ENCODE peak calls at places on chromosomes 16 and 17, in ten cellular contexts. F is endothelial cell, X is fibroblast of pulmonary artery, N is A549, S is suprapubic skin, Z is neural progenitor cell, Y is omental fat pad, W is heart right ventricle, G is BJ, C is fibroblast of the aortic adventitia. U is an unnamed sample.

GRCh38 chr17:3003401-3004149 is 59.8 kb downstream of the OR1D5 start:
- DNase-seq in W (peak; percentile 43), G (no peak), F (no peak), Y (no peak), X (no peak), S (no peak), N (no peak), C (no peak), Z (no peak), U (no peak)

GRCh38 chr16:17532338-17532995 is 61.7 kb upstream of the XYLT1 start:
- DNase-seq in N (no peak), G (no peak), W (no peak), Y (no peak), S (no peak), Z (no peak), F (no peak), X (no peak), C (no peak), U (no peak)

GRCh38 chr17:29918922-29919856 is 10.8 kb downstream of the SSH2 start:
- DNase-seq in F (no peak), N (no peak), W (no peak), S (no peak), G (no peak), Y (no peak), X (peak; percentile 55), Z (no peak), C (peak; percentile 51), U (no peak)

GRCh38 chr16:55710466-55710865 is 54.7 kb downstream of the SLC6A2 start:
- DNase-seq in F (peak; percentile 27), G (no peak), C (peak; percentile 1), S (no peak), N (no peak), Z (peak; percentile 64), Y (no peak), X (peak; percentile 18), W (no peak), U (peak; percentile 11)

GRCh38 chr17:48051706-48052486 is 3.7 kb downstream of the NFE2L1 start:
- DNase-seq in Z (peak; percentile 28), X (peak; percentile 99), F (no peak), N (no peak), Y (no peak), W (peak; percentile 55), S (no peak), G (peak; percentile 60), C (peak; percentile 99), U (no peak)

GRCh38 chr16:745739-746138 is 4.9 kb upstream of the CIAO3 start:
- DNase-seq in F (peak; percentile 62), S (no peak), C (no peak), G (no peak), Y (no peak), W (no peak), N (peak; percentile 63), X (no peak), Z (peak; percentile 86), U (peak; percentile 74)

GRCh38 chr17:65328567-65328966 is 191.4 kb downstream of the RGS9 start:
- DNase-seq in G (no peak), W (no peak), X (no peak), Y (no peak), S (no peak), C (no peak), F (no peak), Z (no peak), N (no peak), U (no peak)

GRCh38 chr17:75843577-75844529 is at the start of gene UNC13D:
- DNase-seq in S (peak; percentile 82), W (no peak), C (no peak), F (no peak), Y (no peak), G (no peak), X (no peak), N (no peak), Z (no peak), U (peak; percentile 36)

GRCh38 chr17:43517161-43517560 is 29.0 kb downstream of the ETV4 start:
- DNase-seq in G (no peak), X (peak; percentile 27), N (no peak), W (no peak), Y (no peak), F (no peak), C (no peak), S (no peak), Z (no peak), U (no peak)

GRCh38 chr17:68777243-68777855 is 176.2 kb upstream of the FAM20A start:
- DNase-seq in Y (no peak), S (no peak), X (peak; percentile 90), C (peak; percentile 91), G (peak; percentile 27), N (peak; percentile 44), Z (peak; percentile 65), F (peak; percentile 73), W (peak; percentile 17), U (peak; percentile 59)

GRCh38 chr16:28524544-28525179 is 14.1 kb downstream of the NUPR1 start:
- DNase-seq in G (no peak), X (no peak), W (no peak), C (no peak), Z (no peak), S (no peak), F (no peak), Y (no peak), N (no peak), U (no peak)

GRCh38 chr17:31807846-31808245 is 51.2 kb downstream of the COPRS start:
- DNase-seq in F (no peak), Y (no peak), W (no peak), G (no peak), C (peak; percentile 41), X (no peak), N (no peak), S (no peak), Z (no peak), U (no peak)

DNA sequence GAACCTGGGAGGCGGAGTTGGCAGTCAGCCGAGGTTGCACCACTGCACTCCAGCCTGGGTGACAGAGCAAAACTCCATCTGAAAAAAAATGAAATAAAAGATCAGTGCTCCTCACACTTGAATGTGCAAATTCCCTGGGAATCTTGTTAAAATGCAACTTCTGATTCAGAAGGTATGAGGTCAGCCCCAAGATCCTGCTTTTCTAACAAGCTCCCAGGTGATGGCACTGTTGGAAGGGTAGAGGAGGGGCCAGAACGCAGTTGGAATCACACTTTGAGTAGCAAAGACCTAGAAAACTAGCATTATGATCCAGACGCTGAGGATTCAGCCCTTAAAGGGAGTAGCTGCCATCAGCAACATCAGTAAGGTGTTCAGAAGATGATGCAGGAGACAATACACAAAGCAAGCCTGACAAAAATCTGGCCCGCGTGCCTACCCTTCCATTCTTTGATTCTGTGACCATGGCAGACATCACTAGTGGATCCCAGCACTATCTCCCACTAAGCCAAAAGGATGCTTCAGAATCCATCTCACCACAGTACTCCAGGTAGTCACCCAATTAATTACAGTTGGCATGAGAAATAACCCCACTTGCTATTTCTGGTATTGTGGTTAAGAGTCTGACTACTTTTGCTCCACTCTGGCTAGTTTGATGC is 33.1 kb upstream of the MEIOC start:
- DNase-seq in N (no peak), S (no peak), Z (no peak), G (no peak), W (no peak), F (no peak), C (no peak), Y (no peak), X (no peak), U (no peak)
- TF ChIP-seq CTCF in N (peak; percentile 30), S (no peak), Z (no peak), G (no peak), W (no peak), F (no peak), C (no peak), Y (no peak), X (peak; percentile 1), U (no peak)

GRCh38 chr16:78461496-78461938 is 362.1 kb downstream of the WWOX start:
- DNase-seq in Z (no peak), F (no peak), S (no peak), G (no peak), C (no peak), W (no peak), N (no peak), X (no peak), Y (no peak), U (no peak)
- TF ChIP-seq CTCF in Z (no peak), F (no peak), S (no peak), G (no peak), C (no peak), W (no peak), N (no peak), X (no peak), Y (no peak), U (no peak)

GRCh38 chr17:42388381-42389134 is at the start of gene STAT3:
- DNase-seq in W (peak; percentile 100), Z (peak; percentile 100), C (peak; percentile 100), N (peak; percentile 99), Y (peak; percentile 100), X (peak; percentile 100), S (peak; percentile 100), G (peak; percentile 99), F (peak; percentile 100), U (peak; percentile 100)
- TF ChIP-seq CTCF in W (no peak), Z (no peak), C (no peak), N (peak; percentile 12), Y (no peak), X (no peak), S (no peak), G (no peak), F (no peak), U (no peak)

GRCh38 chr16:57566436-57566835 is 24.0 kb downstream of the ADGRG5 start:
- DNase-seq in C (no peak), Z (no peak), W (no peak), Y (peak; percentile 4), X (no peak), G (no peak), S (no peak), N (no peak), F (no peak), U (no peak)

GRCh38 chr16:57570301-57571070 is 28.0 kb downstream of the ADGRG5 start:
- DNase-seq in Z (no peak), F (no peak), G (no peak), W (no peak), C (no peak), X (no peak), N (no peak), S (no peak), Y (peak; percentile 6), U (no peak)

GRCh38 chr16:57569306-57569946 is 27.0 kb downstream of the ADGRG5 start:
- DNase-seq in N (no peak), W (no peak), F (no peak), X (no peak), Z (no peak), C (no peak), Y (peak; percentile 6), G (no peak), S (no peak), U (no peak)

GRCh38 chr16:57567691-57568090 is 25.2 kb downstream of the ADGRG5 start:
- DNase-seq in W (no peak), F (no peak), S (no peak), N (no peak), Y (peak; percentile 8), C (no peak), G (no peak), X (no peak), Z (no peak), U (no peak)

DNA sequence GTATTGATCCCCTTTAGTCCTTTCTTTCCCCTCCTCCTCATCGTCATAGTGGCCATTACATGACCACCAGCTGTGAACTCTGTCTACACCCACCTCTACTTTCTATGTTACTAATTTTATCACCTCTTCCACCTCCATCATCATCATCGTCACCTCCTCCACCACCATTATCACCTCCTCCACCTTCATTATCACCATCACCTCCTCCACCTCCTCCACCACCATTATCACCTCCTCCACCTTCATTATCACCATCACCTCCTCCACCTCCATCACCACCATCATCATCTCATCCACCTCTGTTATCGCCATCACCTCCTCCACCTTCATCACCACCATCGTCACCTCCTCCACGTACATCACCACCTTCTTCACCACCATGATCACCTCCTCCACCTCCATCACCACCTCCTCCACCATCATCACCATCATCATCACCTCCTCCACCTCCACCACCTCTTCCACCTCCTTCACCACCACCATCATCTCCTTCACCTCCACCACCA is 25.8 kb downstream of the ADGRG5 start:
- DNase-seq in Z (no peak), W (no peak), F (no peak), X (no peak), Y (peak; percentile 6), N (no peak), G (no peak), S (no peak), C (no peak), U (no peak)
- TF ChIP-seq CTCF in Z (no peak), W (no peak), F (no peak), X (no peak), Y (no peak), N (no peak), G (no peak), S (no peak), C (no peak), U (no peak)

U was measured in Calu3.